ENCODE peak calls at places on chromosomes 11 and 22, in six cellular contexts. T is type B pancreatic cell, Z is cardiac fibroblast, P is RWPE2, N is progenitor cell of endocrine pancreas, E is endothelial cell of umbilical vein. O is an unnamed sample.

GRCh38 chr11:68545347-68545746 is 84.8 kb downstream of the PPP6R3 start:
- DNase-seq in T (no peak), Z (no peak), P (no peak), N (no peak), E (no peak), O (no peak)

GRCh38 chr11:6203327-6203726 is 2.0 kb upstream of the C11orf42 start:
- DNase-seq in T (no peak), Z (no peak), P (no peak), N (no peak), E (no peak), O (no peak)

GRCh38 chr11:129728571-129728970 is 87.1 kb upstream of the TMEM45B start:
- DNase-seq in T (no peak), Z (no peak), P (peak), N (no peak), E (no peak), O (no peak)

GRCh38 chr11:93116641-93117577 is 80.9 kb downstream of the SLC36A4 start:
- DNase-seq in T (no peak), Z (no peak), P (no peak), N (no peak), E (no peak), O (no peak)

GRCh38 chr11:94544832-94545640 is 1.3 kb downstream of the FUT4 start:
- DNase-seq in T (peak), Z (no peak), P (peak), N (peak), E (no peak), O (no peak)

GRCh38 chr11:59208956-59209355 is 3.8 kb downstream of the MPEG1 start:
- DNase-seq in T (no peak), Z (no peak), P (no peak), N (no peak), E (no peak), O (no peak)

GRCh38 chr22:17774206-17774927 is at the start of gene BID:
- DNase-seq in T (peak), Z (no peak), P (no peak), N (peak), E (peak), O (no peak)

GRCh38 chr22:20779014-20779812 is 5.3 kb downstream of the SERPIND1 start:
- DNase-seq in T (no peak), Z (no peak), P (no peak), N (no peak), E (no peak), O (no peak)

GRCh38 chr11:34349882-34350281 is 7.9 kb downstream of the ABTB2 start:
- DNase-seq in T (no peak), Z (no peak), P (no peak), N (no peak), E (no peak), O (no peak)

GRCh38 chr22:49328076-49328475 is 499.6 kb downstream of the BRD1 start:
- DNase-seq in T (peak), Z (no peak), P (peak), N (no peak), E (no peak), O (no peak)

GRCh38 chr11:90646266-90646665 is 423.4 kb upstream of the CHORDC1 start:
- DNase-seq in T (no peak), Z (no peak), P (no peak), N (no peak), E (no peak), O (no peak)

GRCh38 chr22:30286813-30287625 is 2.3 kb downstream of the CASTOR1 start:
- DNase-seq in T (peak), Z (peak), P (peak), N (peak), E (peak), O (no peak)

GRCh38 chr11:15748107-15748506 is 608.2 kb downstream of the SOX6 start:
- DNase-seq in T (no peak), Z (no peak), P (no peak), N (no peak), E (no peak), O (no peak)

GRCh38 chr22:35882226-35883027 is 146.2 kb downstream of the RBFOX2 start:
- DNase-seq in T (no peak), Z (no peak), P (no peak), N (no peak), E (peak), O (no peak)

GRCh38 chr11:86726118-86726748 is 53.8 kb upstream of the ME3 start:
- DNase-seq in T (no peak), Z (peak), P (no peak), N (no peak), E (no peak), O (no peak)

GRCh38 chr11:1281326-1281973 is 28.0 kb downstream of the TOLLIP start:
- DNase-seq in T (no peak), Z (no peak), P (no peak), N (no peak), E (no peak), O (no peak)

GRCh38 chr11:22763166-22763565 is 66.4 kb downstream of the SVIP start:
- DNase-seq in T (no peak), Z (no peak), P (no peak), N (no peak), E (no peak), O (no peak)

GRCh38 chr11:110909331-110909730 is 197.1 kb upstream of the ARHGAP20 start:
- DNase-seq in T (no peak), Z (no peak), P (no peak), N (no peak), E (no peak), O (no peak)

GRCh38 chr11:45513806-45514340 is 151.5 kb downstream of the CHST1 start:
- DNase-seq in T (no peak), Z (no peak), P (no peak), N (no peak), E (no peak), O (no peak)

GRCh38 chr11:45543808-45544422 is 121.5 kb downstream of the CHST1 start:
- DNase-seq in T (no peak), Z (peak), P (no peak), N (peak), E (peak), O (no peak)

GRCh38 chr11:114395776-114396175 is 4.5 kb downstream of the C11orf71 start:
- DNase-seq in T (no peak), Z (no peak), P (no peak), N (no peak), E (peak), O (no peak)

GRCh38 chr11:106482920-106483761 is 405.7 kb downstream of the AASDHPPT start:
- DNase-seq in T (no peak), Z (peak), P (no peak), N (no peak), E (peak), O (no peak)

GRCh38 chr11:7595016-7595869 is 78.1 kb downstream of the CYB5R2 start:
- DNase-seq in T (no peak), Z (no peak), P (no peak), N (no peak), E (no peak), O (no peak)

GRCh38 chr11:47532597-47533213 is 20.2 kb downstream of the CELF1 start:
- DNase-seq in T (no peak), Z (no peak), P (no peak), N (no peak), E (no peak), O (no peak)

GRCh38 chr22:22933807-22934542 is 46.4 kb downstream of the IGLL5 start:
- DNase-seq in T (no peak), Z (no peak), P (no peak), N (no peak), E (no peak), O (peak)

GRCh38 chr11:112024178-112024777 is 930 bp upstream of the DLAT start:
- DNase-seq in T (no peak), Z (no peak), P (no peak), N (no peak), E (no peak), O (no peak)

DNA sequence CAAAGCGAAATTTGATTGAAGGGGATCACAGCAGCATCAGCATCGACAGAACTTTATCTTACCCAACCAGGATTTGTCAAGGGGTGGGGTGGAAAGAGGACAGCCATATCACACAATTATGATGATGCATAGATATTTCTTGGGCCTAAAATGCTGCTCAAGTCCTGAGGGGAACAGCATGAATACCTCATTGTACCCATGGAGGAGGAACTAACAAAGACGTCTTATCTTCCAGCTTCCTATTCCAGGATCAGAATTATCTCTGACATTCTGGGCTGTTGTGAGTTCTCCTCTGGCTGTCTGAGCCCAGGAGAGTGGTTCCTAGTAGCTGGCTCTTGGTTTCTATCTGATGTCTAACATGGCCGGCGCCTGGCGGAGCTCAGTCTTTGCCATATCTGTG is 68.3 kb upstream of the TIMP3 start:
- DNase-seq in T (no peak), Z (no peak), P (no peak), N (no peak), E (no peak), O (no peak)
- TF ChIP-seq CTCF in T (no peak), Z (no peak), P (no peak), N (no peak), E (no peak), O (no peak)

DNA sequence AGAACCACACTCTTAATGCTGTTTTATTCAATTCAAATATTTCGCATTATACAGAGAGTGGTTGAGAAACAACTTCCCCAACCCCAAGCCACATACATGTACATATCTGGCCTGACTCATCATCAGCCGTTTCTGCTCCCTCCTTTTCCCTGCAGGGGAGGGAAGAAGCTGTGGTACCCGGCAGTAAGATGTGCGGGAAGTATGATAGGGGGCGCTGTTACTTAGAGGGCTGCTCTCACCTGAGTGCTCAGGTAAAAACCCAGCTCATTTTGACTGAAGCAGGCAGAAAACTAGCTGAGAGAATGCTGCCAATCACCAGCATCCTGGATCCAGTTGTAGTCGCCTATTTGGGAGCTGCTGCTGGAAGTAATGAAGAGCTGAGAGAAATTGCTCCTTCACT is 85.6 kb downstream of the NELL1 start:
- DNase-seq in T (no peak), Z (no peak), P (no peak), N (no peak), E (no peak), O (no peak)
- TF ChIP-seq CTCF in T (peak), Z (no peak), P (no peak), N (peak), E (no peak), O (no peak)

DNA sequence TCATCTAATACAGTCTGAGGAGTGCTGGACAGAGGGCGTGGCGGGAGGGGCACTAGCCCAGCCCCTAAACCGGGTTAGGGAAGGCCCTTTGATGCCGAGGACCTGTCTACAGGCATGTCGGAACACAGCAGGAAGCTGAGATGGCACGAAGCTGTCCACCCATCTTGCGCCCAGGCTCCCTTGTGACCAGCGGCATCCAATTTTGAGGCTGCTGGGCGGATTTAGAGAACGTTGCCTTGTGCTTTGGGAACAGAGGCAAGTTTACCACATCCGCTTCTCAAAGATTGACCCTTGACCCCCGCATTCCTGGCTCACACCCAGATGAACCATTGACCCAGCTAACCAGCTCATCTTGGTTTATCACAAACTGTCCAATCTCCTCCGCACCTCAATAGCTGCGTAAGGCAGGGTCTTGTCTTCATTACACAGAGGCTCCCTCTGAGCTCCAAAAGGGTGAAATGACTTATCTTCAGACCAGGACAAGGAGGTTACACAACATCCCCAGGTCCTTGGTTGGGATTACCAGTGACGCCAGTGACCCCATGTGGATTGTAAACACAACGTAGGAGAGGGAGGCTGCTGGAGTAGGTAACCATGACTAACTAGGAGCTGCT is 4.5 kb downstream of the FAM83F start:
- DNase-seq in T (no peak), Z (peak), P (peak), N (no peak), E (no peak), O (no peak)
- TF ChIP-seq CTCF in T (no peak), Z (peak), P (no peak), N (no peak), E (no peak), O (no peak)

DNA sequence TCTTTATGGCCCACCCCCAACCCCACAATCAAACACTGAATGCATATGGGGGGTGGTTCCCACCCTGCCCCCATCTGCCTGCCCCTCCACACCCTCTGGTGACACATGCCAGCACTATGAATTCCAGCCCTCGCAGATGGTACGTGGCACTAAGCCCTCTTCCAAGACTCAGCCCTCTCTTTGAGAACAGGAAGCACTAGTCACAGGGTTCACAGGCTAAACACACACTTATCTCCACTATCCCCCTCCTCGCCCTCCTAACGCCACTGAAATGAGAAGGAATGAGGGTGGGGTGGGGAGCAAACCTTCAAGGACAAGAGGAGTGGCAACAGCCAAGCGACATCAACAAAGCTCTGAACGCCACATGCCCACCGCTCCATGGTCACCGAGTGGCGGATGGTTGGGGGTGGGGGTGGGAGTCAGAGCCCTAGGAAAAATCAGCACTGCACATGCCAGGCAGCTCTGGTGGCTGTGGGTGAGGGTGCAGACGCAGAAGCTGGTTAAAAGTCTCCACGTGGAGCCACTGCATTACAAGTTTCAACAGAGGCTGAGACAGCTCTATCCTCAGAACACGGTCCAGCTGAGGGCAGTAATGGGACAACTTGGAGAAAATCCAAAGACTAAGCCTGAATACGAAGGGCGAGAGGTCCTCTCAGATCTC is 33.6 kb downstream of the TMEM184B start:
- DNase-seq in T (no peak), Z (peak), P (no peak), N (no peak), E (peak), O (no peak)
- TF ChIP-seq CTCF in T (no peak), Z (peak), P (peak), N (no peak), E (no peak), O (peak)

DNA sequence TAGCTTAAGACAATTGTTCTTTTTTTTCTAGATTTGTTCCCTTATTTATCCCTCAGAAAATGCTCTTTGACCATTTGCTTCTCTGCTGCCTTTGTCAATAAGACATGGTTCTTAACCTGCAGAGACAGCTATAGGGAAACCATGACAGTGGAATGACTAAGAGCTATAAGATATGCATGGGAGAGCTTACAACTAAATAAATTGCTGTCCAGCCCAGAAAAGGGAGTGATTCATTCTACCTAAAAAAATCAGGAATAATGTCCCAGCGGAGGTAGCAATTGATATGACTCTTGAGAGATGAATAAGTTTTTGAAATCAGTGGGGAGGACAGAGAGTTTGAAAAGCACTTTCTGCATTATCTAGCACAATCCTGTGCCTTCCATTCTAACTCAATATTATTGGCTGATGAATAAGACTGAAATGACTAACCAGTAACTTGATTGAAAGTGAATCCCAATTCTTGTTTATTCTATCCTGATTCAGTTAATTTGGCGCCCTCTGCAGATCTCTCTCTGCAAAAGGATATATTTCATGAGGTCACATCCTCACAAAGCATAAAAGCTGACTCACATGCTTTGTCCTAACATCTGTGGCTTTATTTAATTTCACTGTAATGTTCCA is 680.5 kb upstream of the API5 start:
- DNase-seq in T (no peak), Z (peak), P (no peak), N (no peak), E (peak), O (no peak)
- TF ChIP-seq CTCF in T (peak), Z (peak), P (peak), N (peak), E (no peak), O (peak)

DNA sequence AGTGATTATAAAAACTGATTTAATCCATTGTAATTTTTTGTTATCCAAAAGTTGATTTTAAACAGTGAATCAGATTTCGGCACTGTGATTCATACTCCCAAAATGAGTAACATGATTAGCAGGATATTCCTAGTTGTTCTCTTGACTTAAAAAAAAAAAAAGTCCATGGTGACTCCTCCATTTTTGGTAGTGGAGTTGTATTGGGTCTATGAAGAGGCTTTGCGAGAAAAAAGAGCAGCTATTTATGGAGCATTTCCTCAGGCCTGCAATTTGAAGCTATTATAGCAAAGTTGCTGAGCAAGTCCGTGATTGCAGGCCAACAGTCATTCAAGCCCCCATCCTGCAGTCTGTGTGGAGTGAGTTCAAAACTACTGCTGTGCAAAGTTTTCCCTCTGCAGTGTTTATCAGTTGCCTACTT is 28.8 kb downstream of the YAP1 start:
- DNase-seq in T (no peak), Z (peak), P (no peak), N (no peak), E (peak), O (no peak)
- TF ChIP-seq CTCF in T (no peak), Z (no peak), P (no peak), N (no peak), E (no peak), O (no peak)

O was measured in chondrocyte.